ENCODE peak calls at places on chromosome 17, in seven cellular contexts. One of them, this sample, is unnamed.

GRCh38 chr17:13727441-13728171 is 125.9 kb upstream of the HS3ST3A1 start:
- DNase-seq in uterus: no peak
- DNase-seq in right atrium auricular region: no peak
- DNase-seq in endothelial cell: no peak
- DNase-seq in neural crest cell: no peak
- DNase-seq in prostate gland: no peak
- DNase-seq in ovary: no peak
- DNase-seq in this sample: no peak

GRCh38 chr17:64418506-64419339 is 28.1 kb upstream of the PECAM1 start:
- DNase-seq in neural crest cell: no peak
- DNase-seq in prostate gland: no peak
- DNase-seq in endothelial cell: no peak
- DNase-seq in ovary: no peak
- DNase-seq in uterus: no peak
- DNase-seq in right atrium auricular region: no peak
- DNase-seq in this sample: no peak

GRCh38 chr17:20266806-20267458 is 200.4 kb downstream of the LGALS9B start:
- DNase-seq in endothelial cell: no peak
- DNase-seq in ovary: peak
- DNase-seq in right atrium auricular region: no peak
- DNase-seq in uterus: no peak
- DNase-seq in neural crest cell: no peak
- DNase-seq in prostate gland: no peak
- DNase-seq in this sample: peak

GRCh38 chr17:65057520-65058075 is 1.1 kb upstream of the GNA13 start:
- DNase-seq in prostate gland: no peak
- DNase-seq in endothelial cell: no peak
- DNase-seq in uterus: peak
- DNase-seq in ovary: peak
- DNase-seq in right atrium auricular region: no peak
- DNase-seq in neural crest cell: no peak
- DNase-seq in this sample: no peak

GRCh38 chr17:37770631-37771518 is 26.0 kb upstream of the HNF1B start:
- DNase-seq in neural crest cell: peak
- DNase-seq in uterus: no peak
- DNase-seq in endothelial cell: peak
- DNase-seq in right atrium auricular region: no peak
- DNase-seq in prostate gland: peak
- DNase-seq in ovary: no peak
- DNase-seq in this sample: no peak

GRCh38 chr17:1449412-1449967 is 6.5 kb downstream of the CRK start:
- DNase-seq in prostate gland: no peak
- DNase-seq in neural crest cell: no peak
- DNase-seq in uterus: no peak
- DNase-seq in right atrium auricular region: no peak
- DNase-seq in endothelial cell: no peak
- DNase-seq in ovary: no peak
- DNase-seq in this sample: no peak

GRCh38 chr17:82789051-82789592 is 37.3 kb downstream of the TBCD start:
- DNase-seq in ovary: no peak
- DNase-seq in neural crest cell: no peak
- DNase-seq in uterus: no peak
- DNase-seq in prostate gland: no peak
- DNase-seq in right atrium auricular region: no peak
- DNase-seq in endothelial cell: no peak
- DNase-seq in this sample: no peak

GRCh38 chr17:75087558-75088453 is at the start of gene SLC16A5:
- DNase-seq in endothelial cell: peak
- DNase-seq in right atrium auricular region: peak
- DNase-seq in neural crest cell: peak
- DNase-seq in uterus: peak
- DNase-seq in prostate gland: peak
- DNase-seq in ovary: peak
- DNase-seq in this sample: no peak

GRCh38 chr17:63421681-63422645 is 24.1 kb downstream of the CYB561 start:
- DNase-seq in ovary: no peak
- DNase-seq in uterus: no peak
- DNase-seq in right atrium auricular region: no peak
- DNase-seq in neural crest cell: no peak
- DNase-seq in endothelial cell: no peak
- DNase-seq in prostate gland: no peak
- DNase-seq in this sample: no peak

GRCh38 chr17:27466748-27467375 is 10.6 kb downstream of the KSR1 start:
- DNase-seq in prostate gland: no peak
- DNase-seq in uterus: no peak
- DNase-seq in neural crest cell: no peak
- DNase-seq in right atrium auricular region: no peak
- DNase-seq in endothelial cell: peak
- DNase-seq in ovary: no peak
- DNase-seq in this sample: no peak

GRCh38 chr17:79664925-79665738 is 54.3 kb upstream of the RBFOX3 start:
- DNase-seq in uterus: peak
- DNase-seq in neural crest cell: no peak
- DNase-seq in endothelial cell: peak
- DNase-seq in ovary: peak
- DNase-seq in prostate gland: peak
- DNase-seq in right atrium auricular region: peak
- DNase-seq in this sample: peak

GRCh38 chr17:78861229-78861628 is 20.6 kb upstream of the USP36 start:
- DNase-seq in prostate gland: no peak
- DNase-seq in ovary: no peak
- DNase-seq in neural crest cell: no peak
- DNase-seq in right atrium auricular region: no peak
- DNase-seq in endothelial cell: no peak
- DNase-seq in uterus: no peak
- DNase-seq in this sample: no peak

GRCh38 chr17:39782481-39782880 is 44.7 kb downstream of the GRB7 start:
- DNase-seq in ovary: no peak
- DNase-seq in prostate gland: no peak
- DNase-seq in uterus: no peak
- DNase-seq in right atrium auricular region: no peak
- DNase-seq in neural crest cell: no peak
- DNase-seq in endothelial cell: no peak
- DNase-seq in this sample: no peak

GRCh38 chr17:81396722-81397313 is 1.6 kb downstream of the BAHCC1 start:
- DNase-seq in endothelial cell: peak
- DNase-seq in uterus: no peak
- DNase-seq in neural crest cell: peak
- DNase-seq in prostate gland: no peak
- DNase-seq in right atrium auricular region: no peak
- DNase-seq in ovary: no peak
- DNase-seq in this sample: no peak

GRCh38 chr17:74271902-74272563 is 2.0 kb upstream of the DNAI2 start:
- DNase-seq in right atrium auricular region: peak
- DNase-seq in prostate gland: no peak
- DNase-seq in neural crest cell: no peak
- DNase-seq in endothelial cell: no peak
- DNase-seq in uterus: no peak
- DNase-seq in ovary: peak
- DNase-seq in this sample: no peak

GRCh38 chr17:74526681-74527080 is 4.6 kb downstream of the CD300LB start:
- DNase-seq in prostate gland: no peak
- DNase-seq in ovary: no peak
- DNase-seq in uterus: no peak
- DNase-seq in right atrium auricular region: no peak
- DNase-seq in endothelial cell: no peak
- DNase-seq in neural crest cell: no peak
- DNase-seq in this sample: peak

GRCh38 chr17:6110592-6110991 is 40.4 kb downstream of the WSCD1 start:
- DNase-seq in prostate gland: no peak
- DNase-seq in right atrium auricular region: no peak
- DNase-seq in endothelial cell: no peak
- DNase-seq in ovary: no peak
- DNase-seq in uterus: no peak
- DNase-seq in neural crest cell: no peak
- DNase-seq in this sample: no peak

GRCh38 chr17:31724026-31724425 is 135.0 kb downstream of the COPRS start:
- DNase-seq in neural crest cell: no peak
- DNase-seq in uterus: no peak
- DNase-seq in ovary: no peak
- DNase-seq in prostate gland: no peak
- DNase-seq in right atrium auricular region: no peak
- DNase-seq in endothelial cell: no peak
- DNase-seq in this sample: no peak

GRCh38 chr17:16962804-16963203 is 9.1 kb downstream of the TNFRSF13B start:
- DNase-seq in endothelial cell: no peak
- DNase-seq in right atrium auricular region: no peak
- DNase-seq in ovary: no peak
- DNase-seq in uterus: no peak
- DNase-seq in prostate gland: no peak
- DNase-seq in neural crest cell: no peak
- DNase-seq in this sample: no peak

GRCh38 chr17:77036841-77037381 is 103.9 kb upstream of the SEC14L1 start:
- DNase-seq in ovary: no peak
- DNase-seq in neural crest cell: no peak
- DNase-seq in right atrium auricular region: no peak
- DNase-seq in endothelial cell: no peak
- DNase-seq in prostate gland: no peak
- DNase-seq in uterus: no peak
- DNase-seq in this sample: no peak
- TF ChIP-seq CTCF in ovary: no peak
- TF ChIP-seq CTCF in neural crest cell: no peak
- TF ChIP-seq CTCF in right atrium auricular region: no peak
- TF ChIP-seq CTCF in endothelial cell: no peak
- TF ChIP-seq CTCF in prostate gland: no peak
- TF ChIP-seq CTCF in uterus: no peak
- TF ChIP-seq CTCF in this sample: no peak

GRCh38 chr17:41667280-41668008 is 21.2 kb upstream of the EIF1 start:
- DNase-seq in endothelial cell: no peak
- DNase-seq in ovary: no peak
- DNase-seq in uterus: no peak
- DNase-seq in prostate gland: no peak
- DNase-seq in right atrium auricular region: no peak
- DNase-seq in neural crest cell: no peak
- DNase-seq in this sample: no peak
- TF ChIP-seq CTCF in endothelial cell: peak
- TF ChIP-seq CTCF in ovary: no peak
- TF ChIP-seq CTCF in uterus: no peak
- TF ChIP-seq CTCF in prostate gland: no peak
- TF ChIP-seq CTCF in right atrium auricular region: peak
- TF ChIP-seq CTCF in neural crest cell: no peak
- TF ChIP-seq CTCF in this sample: no peak

GRCh38 chr17:44901323-44901965 is 2.2 kb upstream of the EFTUD2 start:
- DNase-seq in right atrium auricular region: no peak
- DNase-seq in uterus: no peak
- DNase-seq in neural crest cell: no peak
- DNase-seq in ovary: no peak
- DNase-seq in endothelial cell: no peak
- DNase-seq in prostate gland: no peak
- DNase-seq in this sample: no peak
- TF ChIP-seq CTCF in right atrium auricular region: no peak
- TF ChIP-seq CTCF in uterus: no peak
- TF ChIP-seq CTCF in neural crest cell: no peak
- TF ChIP-seq CTCF in ovary: no peak
- TF ChIP-seq CTCF in endothelial cell: no peak
- TF ChIP-seq CTCF in prostate gland: no peak
- TF ChIP-seq CTCF in this sample: no peak

GRCh38 chr17:34146440-34147043 is 108.5 kb upstream of the CCL2 start:
- DNase-seq in uterus: no peak
- DNase-seq in endothelial cell: peak
- DNase-seq in neural crest cell: peak
- DNase-seq in right atrium auricular region: no peak
- DNase-seq in ovary: no peak
- DNase-seq in prostate gland: peak
- DNase-seq in this sample: no peak
- TF ChIP-seq CTCF in uterus: peak
- TF ChIP-seq CTCF in endothelial cell: peak
- TF ChIP-seq CTCF in neural crest cell: peak
- TF ChIP-seq CTCF in right atrium auricular region: peak
- TF ChIP-seq CTCF in ovary: no peak
- TF ChIP-seq CTCF in prostate gland: peak
- TF ChIP-seq CTCF in this sample: no peak

This sample was measured in vagina.